ENCODE peak calls at places on chromosomes 3 and 15, in seven cellular contexts. F is endothelial cell of umbilical vein; I is endodermal cell; L is A549; A is trophoblast cell; J is IMR-90; V is CD8-positive, alpha-beta T cell. N is an unnamed sample.

GRCh38 chr15:40087991-40088928 is 20.4 kb downstream of the BMF start:
- DNase-seq in F (no peak), I (no peak), L (no peak), A (peak; percentile 50), J (no peak), V (no peak), N (no peak)

GRCh38 chr15:68271854-68272471 is 5.6 kb upstream of the FEM1B start:
- DNase-seq in F (no peak), I (peak; percentile 62), L (peak; percentile 86), A (peak; percentile 99), J (peak; percentile 92), V (no peak), N (no peak)

GRCh38 chr3:187618732-187619131 is 51.5 kb downstream of the SST start:
- DNase-seq in F (no peak), I (peak; percentile 79), L (no peak), A (no peak), J (no peak), V (no peak), N (no peak)

GRCh38 chr3:113885050-113885449 is 46.5 kb downstream of the GRAMD1C start:
- DNase-seq in F (no peak), I (no peak), L (no peak), A (no peak), J (no peak), V (no peak), N (no peak)

GRCh38 chr3:25856902-25857518 is 67.1 kb downstream of the OXSM start:
- DNase-seq in F (peak; percentile 43), I (no peak), L (peak; percentile 48), A (peak; percentile 74), J (peak; percentile 67), V (peak; percentile 10), N (no peak)

GRCh38 chr15:56759450-56759845 is 26.1 kb upstream of the ZNF280D start:
- DNase-seq in F (no peak), I (no peak), L (no peak), A (no peak), J (peak; percentile 98), V (no peak), N (no peak)

GRCh38 chr3:94928921-94929320 is 866.1 kb downstream of the NSUN3 start:
- DNase-seq in F (no peak), I (no peak), L (peak; percentile 85), A (peak; percentile 84), J (no peak), V (no peak), N (no peak)

GRCh38 chr3:64717872-64718613 is 30.2 kb upstream of the ADAMTS9 start:
- DNase-seq in F (peak; percentile 32), I (no peak), L (no peak), A (peak; percentile 38), J (no peak), V (no peak), N (no peak)

GRCh38 chr15:31484986-31485385 is 158.4 kb downstream of the KLF13 start:
- DNase-seq in F (no peak), I (no peak), L (no peak), A (no peak), J (no peak), V (no peak), N (no peak)

GRCh38 chr3:126501736-126502135 is 15.8 kb downstream of the UROC1 start:
- DNase-seq in F (no peak), I (peak; percentile 67), L (no peak), A (no peak), J (no peak), V (no peak), N (no peak)

GRCh38 chr3:50316657-50317242 is 5.8 kb downstream of the HYAL2 start:
- DNase-seq in F (peak; percentile 41), I (peak; percentile 84), L (peak; percentile 73), A (peak; percentile 63), J (peak; percentile 28), V (peak; percentile 78), N (peak; percentile 30)

GRCh38 chr3:188153498-188153948 is 434 bp upstream of the LPP start:
- DNase-seq in F (peak; percentile 92), I (peak; percentile 95), L (peak; percentile 91), A (peak; percentile 87), J (peak; percentile 97), V (peak; percentile 41), N (peak; percentile 30)

GRCh38 chr3:77648214-77648613 is 608.3 kb downstream of the ROBO2 start:
- DNase-seq in F (no peak), I (no peak), L (no peak), A (no peak), J (no peak), V (no peak), N (no peak)

GRCh38 chr15:99104788-99105515 is at the start of gene SYNM:
- DNase-seq in F (peak; percentile 83), I (peak; percentile 95), L (peak; percentile 93), A (peak; percentile 78), J (peak; percentile 72), V (no peak), N (peak; percentile 55)

GRCh38 chr15:92637621-92638020 is 18.0 kb downstream of the FAM174B start:
- DNase-seq in F (no peak), I (peak; percentile 38), L (no peak), A (no peak), J (no peak), V (no peak), N (no peak)

GRCh38 chr3:17747184-17747889 is 4.9 kb upstream of the TBC1D5 start:
- DNase-seq in F (no peak), I (no peak), L (no peak), A (peak; percentile 2), J (no peak), V (no peak), N (no peak)

GRCh38 chr3:25592510-25592968 is 72.2 kb downstream of the TOP2B start:
- DNase-seq in F (peak; percentile 47), I (peak; percentile 75), L (peak; percentile 87), A (peak; percentile 54), J (peak; percentile 78), V (no peak), N (no peak)

GRCh38 chr3:44995142-44995770 is 19.2 kb downstream of the EXOSC7 start:
- DNase-seq in F (peak; percentile 83), I (no peak), L (no peak), A (no peak), J (peak; percentile 58), V (no peak), N (no peak)

GRCh38 chr3:24502690-24503089 is 8.0 kb upstream of the THRB start:
- DNase-seq in F (peak; percentile 18), I (no peak), L (no peak), A (no peak), J (no peak), V (no peak), N (no peak)

GRCh38 chr15:28932361-28932760 is 46.6 kb downstream of the APBA2 start:
- DNase-seq in F (no peak), I (no peak), L (no peak), A (no peak), J (no peak), V (no peak), N (no peak)

GRCh38 chr15:70859322-70859908 is 5.5 kb upstream of the LARP6 start:
- DNase-seq in F (no peak), I (no peak), L (no peak), A (no peak), J (no peak), V (no peak), N (no peak)

DNA sequence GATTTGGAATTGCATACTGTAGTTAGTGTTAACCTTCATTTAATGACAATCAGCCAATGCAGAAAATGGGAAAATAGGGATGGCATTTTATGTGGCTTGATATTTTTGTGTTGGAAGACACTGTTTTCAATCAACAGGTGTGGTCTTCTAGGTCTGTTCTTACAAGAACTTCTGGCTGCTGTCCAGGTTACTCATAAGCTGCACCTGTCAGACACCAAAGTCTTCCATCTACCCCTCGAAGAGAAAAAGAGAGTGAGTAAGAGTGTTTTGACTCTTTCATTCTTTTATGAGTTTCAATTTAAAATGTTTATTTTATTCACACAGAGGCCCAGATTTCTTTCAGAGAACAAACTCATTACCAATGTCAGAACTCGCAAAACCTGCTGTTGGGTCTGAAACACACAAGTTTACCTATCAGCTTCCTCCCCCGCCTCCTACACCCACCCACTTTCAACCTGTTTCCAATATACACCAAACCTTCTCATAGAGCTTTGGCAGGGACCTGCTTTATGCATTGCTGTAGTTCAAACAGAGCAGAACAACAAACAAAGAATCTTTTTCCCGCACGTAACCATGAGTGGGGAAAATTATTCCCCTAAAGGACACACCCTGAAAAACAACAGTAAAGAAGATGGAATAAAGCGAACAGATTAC is 767.7 kb upstream of the ALCAM start:
- DNase-seq in F (no peak), I (no peak), L (peak; percentile 9), A (no peak), J (no peak), V (no peak), N (no peak)
- H3K27ac ChIP-seq in F (no peak overlapping the region), I (no peak overlapping the region), L (no peak overlapping the region), A (no peak overlapping the region), J (no peak overlapping the region), V (no peak overlapping the region), N (no peak overlapping the region)

GRCh38 chr3:69997486-69998307 is 1.8 kb upstream of the SAMMSON start:
- DNase-seq in F (no peak), I (no peak), L (no peak), A (no peak), J (no peak), V (no peak), N (no peak)
- H3K27ac ChIP-seq in F (no peak overlapping the region), I (no peak overlapping the region), L (no peak overlapping the region), A (no peak overlapping the region), J (peak overlapping the region; percentile 84), V (no peak overlapping the region), N (peak overlapping the region; percentile 98)

DNA sequence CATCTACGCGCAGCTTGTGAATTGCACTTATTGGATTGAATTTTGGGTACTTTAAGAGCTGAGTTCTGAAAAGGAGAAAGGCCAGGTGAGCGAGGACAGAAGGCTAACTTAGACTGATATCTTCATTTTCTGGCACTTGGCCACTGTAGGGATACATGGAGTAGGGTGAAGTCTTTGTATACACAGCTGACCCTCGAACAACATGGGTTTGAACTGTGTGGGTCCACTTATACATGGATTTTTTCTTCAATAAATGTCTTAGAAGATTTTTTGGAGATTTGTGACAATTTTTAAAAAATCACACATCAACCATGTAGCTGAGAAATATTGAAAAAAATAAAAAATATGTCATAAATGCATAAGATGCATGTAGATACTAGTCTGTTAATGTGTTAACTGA is 18.3 kb downstream of the PTPRG start:
- DNase-seq in F (no peak), I (no peak), L (no peak), A (no peak), J (no peak), V (no peak), N (no peak)
- H3K27ac ChIP-seq in F (no peak overlapping the region), I (no peak overlapping the region), L (no peak overlapping the region), A (no peak overlapping the region), J (no peak overlapping the region), V (no peak overlapping the region), N (no peak overlapping the region)

DNA sequence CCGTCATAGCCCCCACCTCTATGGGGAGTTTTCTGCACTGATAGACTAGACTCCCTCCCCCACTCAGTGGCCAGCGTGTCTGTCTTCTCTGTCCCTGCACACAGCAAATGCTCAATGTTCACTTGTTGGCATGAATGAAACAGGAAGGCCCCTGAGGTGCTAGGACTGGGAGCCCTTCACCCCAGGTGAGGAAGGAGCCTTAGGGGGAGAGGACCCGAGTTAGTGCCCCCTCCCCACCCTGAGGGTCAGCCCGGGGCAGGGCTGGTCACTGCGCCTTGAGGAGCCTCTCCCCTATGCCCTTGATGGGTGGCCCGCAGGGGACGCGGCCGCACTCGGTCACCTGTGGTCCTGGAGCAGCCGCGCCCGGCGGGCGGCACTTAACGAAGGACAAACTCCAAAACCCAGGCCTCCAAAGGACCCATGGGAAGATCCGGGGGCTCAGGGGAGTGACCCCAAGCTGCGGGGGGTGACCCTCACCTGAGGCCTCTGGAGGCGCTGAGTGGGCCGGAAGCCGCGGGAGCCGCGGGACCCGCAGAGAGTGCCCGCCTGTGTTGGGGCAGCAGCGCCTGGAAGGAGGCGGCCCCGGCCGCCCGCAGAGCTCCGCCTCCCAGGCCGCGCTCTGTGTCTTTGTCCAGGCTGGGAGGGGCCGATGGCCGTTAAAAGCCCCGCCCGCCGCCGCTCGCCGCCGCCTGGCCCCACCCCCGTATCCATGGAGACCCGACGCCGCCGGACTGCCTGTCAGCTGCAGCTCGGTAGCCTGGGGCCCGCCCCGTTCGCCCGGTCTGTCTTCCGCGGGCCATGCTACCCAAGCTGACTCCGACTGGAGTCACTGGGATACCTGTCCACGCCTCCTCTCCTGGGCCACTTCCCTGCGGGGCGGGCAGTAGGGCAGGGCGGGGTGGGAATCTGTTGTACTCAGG is 15.4 kb upstream of the FANCD2 start:
- DNase-seq in F (peak; percentile 93), I (peak; percentile 99), L (peak; percentile 85), A (peak; percentile 96), J (peak; percentile 81), V (peak; percentile 75), N (peak; percentile 75)
- H3K27ac ChIP-seq in F (no peak overlapping the region), I (peak overlapping the region; percentile 60), L (peak overlapping the region; percentile 84), A (no peak overlapping the region), J (peak overlapping the region; percentile 25), V (no peak overlapping the region), N (peak overlapping the region; percentile 36)

N was measured in caudate nucleus.